ENCODE peak calls at places on chromosome 22, in seven cellular contexts. Z is foreskin keratinocyte; B is AG04450; M is HFF-Myc; N is body of pancreas; Y is CD4-positive, alpha-beta T cell; F is colonic mucosa. G is an unnamed sample.

GRCh38 chr22:22486132-22486899 is 22.2 kb downstream of the ZNF280B start:
- DNase-seq in Z (no peak), M (no peak), N (no peak), Y (no peak), F (no peak), B (no peak), G (no peak)

GRCh38 chr22:16949561-16949960 is 58.5 kb downstream of the GAB4 start:
- DNase-seq in M (no peak), F (no peak), Y (no peak), Z (no peak), N (no peak), B (no peak), G (no peak)

GRCh38 chr22:22397292-22397870 is 111.2 kb downstream of the ZNF280B start:
- DNase-seq in N (no peak), Z (no peak), B (no peak), F (no peak), M (no peak), Y (no peak), G (peak)

GRCh38 chr22:43173976-43174720 is 12.8 kb downstream of the TTLL12 start:
- DNase-seq in F (no peak), Z (no peak), M (no peak), Y (no peak), B (no peak), N (no peak), G (no peak)

GRCh38 chr22:25551396-25551795 is 13.1 kb upstream of the GRK3 start:
- DNase-seq in F (no peak), Y (no peak), Z (no peak), N (no peak), M (no peak), B (no peak), G (no peak)

GRCh38 chr22:25134451-25134850 is 65.2 kb upstream of the CRYBB3 start:
- DNase-seq in M (no peak), N (no peak), Z (no peak), F (peak), Y (no peak), B (no peak), G (no peak)

GRCh38 chr22:45235101-45235777 is 5.5 kb downstream of the KIAA0930 start:
- DNase-seq in Z (no peak), N (peak), M (no peak), B (no peak), F (no peak), Y (peak), G (no peak)

GRCh38 chr22:19888131-19888746 is 33.6 kb upstream of the GNB1L start:
- DNase-seq in Z (no peak), Y (no peak), M (no peak), N (no peak), F (no peak), B (no peak), G (no peak)

GRCh38 chr22:49196046-49196511 is 631.6 kb downstream of the BRD1 start:
- DNase-seq in M (no peak), N (no peak), Y (no peak), Z (no peak), B (no peak), F (no peak), G (no peak)

GRCh38 chr22:33142282-33142681 is 84.1 kb upstream of the SYN3 start:
- DNase-seq in F (no peak), Z (no peak), B (no peak), N (no peak), Y (no peak), M (no peak), G (no peak)

GRCh38 chr22:32758866-32759385 is 42.6 kb upstream of the TIMP3 start:
- DNase-seq in F (no peak), M (no peak), Y (no peak), N (no peak), Z (no peak), B (no peak), G (no peak)

GRCh38 chr22:17106161-17106784 is 14.9 kb downstream of the TMEM121B start:
- DNase-seq in Z (no peak), M (no peak), N (no peak), Y (no peak), F (no peak), B (no peak), G (no peak)

DNA sequence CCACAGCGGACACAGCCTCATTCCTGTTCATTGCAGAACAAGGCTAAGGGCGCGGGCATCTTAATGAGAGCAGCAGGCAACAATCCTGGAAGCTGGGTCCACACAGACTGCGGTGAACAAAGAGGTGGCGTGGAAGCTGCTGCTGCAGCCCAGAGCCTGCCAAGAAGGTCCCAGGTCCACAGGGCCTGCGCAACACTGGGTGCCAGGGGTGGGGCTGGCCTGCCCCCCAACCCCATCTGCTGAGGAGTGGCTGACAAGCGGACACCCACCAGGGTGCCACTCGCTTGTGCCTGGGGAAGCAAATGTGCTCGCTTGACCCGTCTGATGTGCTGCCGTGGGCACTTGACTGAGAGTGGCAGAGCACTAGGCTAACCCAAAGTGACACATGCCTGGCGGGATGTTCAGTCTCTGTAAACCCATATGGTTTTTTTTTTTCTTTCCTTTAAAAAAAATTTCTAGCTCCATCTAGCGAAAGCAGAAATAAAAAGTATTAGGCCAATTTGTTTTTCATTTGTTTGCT is 83.2 kb upstream of the PITPNB start:
- DNase-seq in F (no peak), Y (no peak), M (no peak), B (no peak), Z (no peak), N (no peak), G (no peak)
- TF ChIP-seq CTCF in F (no peak), Y (no peak), M (no peak), B (no peak), Z (no peak), N (no peak), G (no peak)

GRCh38 chr22:37196539-37197450 is 8.7 kb upstream of the C1QTNF6 start:
- DNase-seq in F (peak), N (peak), B (peak), Y (no peak), M (no peak), Z (peak), G (no peak)
- TF ChIP-seq CTCF in F (peak), N (no peak), B (peak), Y (no peak), M (no peak), Z (no peak), G (no peak)

GRCh38 chr22:31150615-31151014 is 9.4 kb upstream of the RNF185 start:
- DNase-seq in B (no peak), Z (no peak), F (no peak), M (no peak), Y (no peak), N (no peak), G (no peak)
- TF ChIP-seq CTCF in B (peak), Z (peak), F (no peak), M (peak), Y (no peak), N (no peak), G (peak)

GRCh38 chr22:39994046-39994565 is 648 bp upstream of the FAM83F start:
- DNase-seq in M (no peak), B (no peak), N (no peak), F (no peak), Y (peak), Z (peak), G (no peak)
- TF ChIP-seq CTCF in M (no peak), B (no peak), N (no peak), F (no peak), Y (no peak), Z (no peak), G (no peak)